ENCODE peak calls at places on chromosome 18, in eight cellular contexts. One of them, this sample, is unnamed.

GRCh38 chr18:32093106-32093511 is 1.4 kb downstream of the RNF138 start:
- DNase-seq in fibroblast of the aortic adventitia: peak; percentile 63
- DNase-seq in thoracic aorta: no peak
- DNase-seq in choroid plexus epithelial cell: peak; percentile 69
- DNase-seq in NB4: peak; percentile 65
- DNase-seq in AG04450: peak; percentile 11
- DNase-seq in AG09319: peak; percentile 22
- DNase-seq in CD4-positive, alpha-beta T cell: no peak
- DNase-seq in this sample: no peak

GRCh38 chr18:36158261-36158867 is 28.7 kb downstream of the ELP2 start:
- DNase-seq in fibroblast of the aortic adventitia: peak; percentile 80
- DNase-seq in thoracic aorta: no peak
- DNase-seq in choroid plexus epithelial cell: peak; percentile 86
- DNase-seq in NB4: no peak
- DNase-seq in AG04450: peak; percentile 63
- DNase-seq in AG09319: peak; percentile 80
- DNase-seq in CD4-positive, alpha-beta T cell: no peak
- DNase-seq in this sample: no peak

GRCh38 chr18:13481331-13481730 is 245.0 kb downstream of the FAM210A start:
- DNase-seq in fibroblast of the aortic adventitia: no peak
- DNase-seq in thoracic aorta: no peak
- DNase-seq in choroid plexus epithelial cell: no peak
- DNase-seq in NB4: no peak
- DNase-seq in AG04450: no peak
- DNase-seq in AG09319: no peak
- DNase-seq in CD4-positive, alpha-beta T cell: no peak
- DNase-seq in this sample: no peak

GRCh38 chr18:13376841-13377351 is 158.3 kb downstream of the LDLRAD4 start:
- DNase-seq in fibroblast of the aortic adventitia: no peak
- DNase-seq in thoracic aorta: no peak
- DNase-seq in choroid plexus epithelial cell: no peak
- DNase-seq in NB4: no peak
- DNase-seq in AG04450: no peak
- DNase-seq in AG09319: no peak
- DNase-seq in CD4-positive, alpha-beta T cell: peak; percentile 65
- DNase-seq in this sample: no peak

GRCh38 chr18:35143615-35144596 is 96.9 kb upstream of the ZNF397 start:
- DNase-seq in fibroblast of the aortic adventitia: peak; percentile 74
- DNase-seq in thoracic aorta: no peak
- DNase-seq in choroid plexus epithelial cell: peak; percentile 78
- DNase-seq in NB4: peak; percentile 63
- DNase-seq in AG04450: peak; percentile 21
- DNase-seq in AG09319: peak; percentile 22
- DNase-seq in CD4-positive, alpha-beta T cell: peak; percentile 18
- DNase-seq in this sample: no peak

GRCh38 chr18:74918276-74918675 is 290.7 kb downstream of the PTGR3 start:
- DNase-seq in fibroblast of the aortic adventitia: no peak
- DNase-seq in thoracic aorta: no peak
- DNase-seq in choroid plexus epithelial cell: peak; percentile 14
- DNase-seq in NB4: no peak
- DNase-seq in AG04450: no peak
- DNase-seq in AG09319: no peak
- DNase-seq in CD4-positive, alpha-beta T cell: no peak
- DNase-seq in this sample: no peak

GRCh38 chr18:54878057-54878661 is 49.9 kb downstream of the RAB27B start:
- DNase-seq in fibroblast of the aortic adventitia: no peak
- DNase-seq in thoracic aorta: no peak
- DNase-seq in choroid plexus epithelial cell: no peak
- DNase-seq in NB4: no peak
- DNase-seq in AG04450: no peak
- DNase-seq in AG09319: no peak
- DNase-seq in CD4-positive, alpha-beta T cell: no peak
- DNase-seq in this sample: no peak

GRCh38 chr18:68992719-68993482 is 195.0 kb downstream of the CCDC102B start:
- DNase-seq in fibroblast of the aortic adventitia: no peak
- DNase-seq in thoracic aorta: no peak
- DNase-seq in choroid plexus epithelial cell: no peak
- DNase-seq in NB4: no peak
- DNase-seq in AG04450: no peak
- DNase-seq in AG09319: no peak
- DNase-seq in CD4-positive, alpha-beta T cell: no peak
- DNase-seq in this sample: no peak

GRCh38 chr18:74733592-74733991 is 135.9 kb downstream of the ZNF407 start:
- DNase-seq in fibroblast of the aortic adventitia: no peak
- DNase-seq in thoracic aorta: no peak
- DNase-seq in choroid plexus epithelial cell: no peak
- DNase-seq in NB4: no peak
- DNase-seq in AG04450: no peak
- DNase-seq in AG09319: no peak
- DNase-seq in CD4-positive, alpha-beta T cell: no peak
- DNase-seq in this sample: no peak

GRCh38 chr18:56639094-56639361 is 636 bp upstream of the TXNL1 start:
- DNase-seq in fibroblast of the aortic adventitia: no peak
- DNase-seq in thoracic aorta: no peak
- DNase-seq in choroid plexus epithelial cell: no peak
- DNase-seq in NB4: no peak
- DNase-seq in AG04450: no peak
- DNase-seq in AG09319: no peak
- DNase-seq in CD4-positive, alpha-beta T cell: no peak
- DNase-seq in this sample: no peak
- TF ChIP-seq CTCF in fibroblast of the aortic adventitia: no peak
- TF ChIP-seq CTCF in thoracic aorta: no peak
- TF ChIP-seq CTCF in choroid plexus epithelial cell: no peak
- TF ChIP-seq CTCF in NB4: no peak
- TF ChIP-seq CTCF in AG04450: no peak
- TF ChIP-seq CTCF in AG09319: no peak
- TF ChIP-seq CTCF in CD4-positive, alpha-beta T cell: no peak
- TF ChIP-seq CTCF in this sample: no peak

GRCh38 chr18:45838302-45839070 is 13.0 kb downstream of the SIGLEC15 start:
- DNase-seq in fibroblast of the aortic adventitia: no peak
- DNase-seq in thoracic aorta: no peak
- DNase-seq in choroid plexus epithelial cell: no peak
- DNase-seq in NB4: no peak
- DNase-seq in AG04450: no peak
- DNase-seq in AG09319: no peak
- DNase-seq in CD4-positive, alpha-beta T cell: no peak
- DNase-seq in this sample: no peak

GRCh38 chr18:45839415-45840395 is 14.2 kb downstream of the SIGLEC15 start:
- DNase-seq in fibroblast of the aortic adventitia: peak; percentile 81
- DNase-seq in thoracic aorta: no peak
- DNase-seq in choroid plexus epithelial cell: peak; percentile 92
- DNase-seq in NB4: peak; percentile 65
- DNase-seq in AG04450: peak; percentile 65
- DNase-seq in AG09319: no peak
- DNase-seq in CD4-positive, alpha-beta T cell: no peak
- DNase-seq in this sample: no peak

GRCh38 chr18:45835057-45835634 is 9.7 kb downstream of the SIGLEC15 start:
- DNase-seq in fibroblast of the aortic adventitia: no peak
- DNase-seq in thoracic aorta: no peak
- DNase-seq in choroid plexus epithelial cell: no peak
- DNase-seq in NB4: no peak
- DNase-seq in AG04450: no peak
- DNase-seq in AG09319: no peak
- DNase-seq in CD4-positive, alpha-beta T cell: no peak
- DNase-seq in this sample: no peak

GRCh38 chr18:45836242-45837215 is 11.1 kb downstream of the SIGLEC15 start:
- DNase-seq in fibroblast of the aortic adventitia: no peak
- DNase-seq in thoracic aorta: no peak
- DNase-seq in choroid plexus epithelial cell: no peak
- DNase-seq in NB4: no peak
- DNase-seq in AG04450: no peak
- DNase-seq in AG09319: no peak
- DNase-seq in CD4-positive, alpha-beta T cell: no peak
- DNase-seq in this sample: no peak

DNA sequence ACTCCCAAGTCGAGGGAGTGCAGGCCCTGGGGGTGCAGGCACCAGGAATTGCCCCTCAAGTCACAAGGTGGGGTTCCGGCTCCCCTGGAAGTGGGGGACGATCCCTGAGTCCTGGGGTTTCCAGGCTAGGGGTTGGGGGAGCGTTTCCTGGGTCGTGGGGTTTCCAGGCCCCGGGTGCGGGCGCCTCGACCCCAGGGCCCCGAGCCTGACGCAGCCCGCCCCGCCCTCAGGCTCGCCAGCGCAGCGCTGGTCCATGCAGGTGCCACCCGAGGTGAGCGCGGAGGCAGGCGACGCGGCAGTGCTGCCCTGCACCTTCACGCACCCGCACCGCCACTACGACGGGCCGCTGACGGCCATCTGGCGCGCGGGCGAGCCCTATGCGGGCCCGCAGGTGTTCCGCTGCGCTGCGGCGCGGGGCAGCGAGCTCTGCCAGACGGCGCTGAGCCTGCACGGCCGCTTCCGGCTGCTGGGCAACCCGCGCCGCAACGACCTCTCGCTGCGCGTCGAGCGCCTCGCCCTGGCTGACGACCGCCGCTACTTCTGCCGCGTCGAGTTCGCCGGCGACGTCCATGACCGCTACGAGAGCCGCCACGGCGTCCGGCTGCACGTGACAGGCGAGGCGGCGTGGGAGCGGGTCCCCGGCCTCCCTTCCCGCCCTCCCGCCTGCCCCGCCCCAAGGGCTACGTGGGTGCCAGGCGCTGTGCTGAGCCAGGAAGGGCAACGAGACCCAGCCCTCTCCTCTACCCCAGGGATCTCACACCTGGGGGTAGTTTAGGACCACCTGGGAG is 12.0 kb downstream of the SIGLEC15 start:
- DNase-seq in fibroblast of the aortic adventitia: no peak
- DNase-seq in thoracic aorta: no peak
- DNase-seq in choroid plexus epithelial cell: peak; percentile 58
- DNase-seq in NB4: peak; percentile 76
- DNase-seq in AG04450: no peak
- DNase-seq in AG09319: no peak
- DNase-seq in CD4-positive, alpha-beta T cell: no peak
- DNase-seq in this sample: no peak
- TF ChIP-seq CTCF in fibroblast of the aortic adventitia: no peak
- TF ChIP-seq CTCF in thoracic aorta: peak; percentile 30
- TF ChIP-seq CTCF in choroid plexus epithelial cell: peak; percentile 34
- TF ChIP-seq CTCF in NB4: peak; percentile 25
- TF ChIP-seq CTCF in AG04450: peak; percentile 17
- TF ChIP-seq CTCF in AG09319: peak; percentile 17
- TF ChIP-seq CTCF in CD4-positive, alpha-beta T cell: no peak
- TF ChIP-seq CTCF in this sample: no peak

GRCh38 chr18:37210781-37211180 is 354.8 kb downstream of the CELF4 start:
- DNase-seq in fibroblast of the aortic adventitia: no peak
- DNase-seq in thoracic aorta: no peak
- DNase-seq in choroid plexus epithelial cell: no peak
- DNase-seq in NB4: no peak
- DNase-seq in AG04450: no peak
- DNase-seq in AG09319: no peak
- DNase-seq in CD4-positive, alpha-beta T cell: no peak
- DNase-seq in this sample: no peak
- TF ChIP-seq CTCF in fibroblast of the aortic adventitia: no peak
- TF ChIP-seq CTCF in thoracic aorta: no peak
- TF ChIP-seq CTCF in choroid plexus epithelial cell: no peak
- TF ChIP-seq CTCF in NB4: no peak
- TF ChIP-seq CTCF in AG04450: no peak
- TF ChIP-seq CTCF in AG09319: no peak
- TF ChIP-seq CTCF in CD4-positive, alpha-beta T cell: no peak
- TF ChIP-seq CTCF in this sample: no peak

GRCh38 chr18:58661423-58661822 is 9.8 kb upstream of the MALT1 start:
- DNase-seq in fibroblast of the aortic adventitia: peak; percentile 31
- DNase-seq in thoracic aorta: no peak
- DNase-seq in choroid plexus epithelial cell: peak; percentile 62
- DNase-seq in NB4: no peak
- DNase-seq in AG04450: no peak
- DNase-seq in AG09319: no peak
- DNase-seq in CD4-positive, alpha-beta T cell: no peak
- DNase-seq in this sample: no peak
- TF ChIP-seq CTCF in fibroblast of the aortic adventitia: peak; percentile 33
- TF ChIP-seq CTCF in thoracic aorta: no peak
- TF ChIP-seq CTCF in choroid plexus epithelial cell: peak; percentile 65
- TF ChIP-seq CTCF in NB4: no peak
- TF ChIP-seq CTCF in AG04450: peak; percentile 62
- TF ChIP-seq CTCF in AG09319: peak; percentile 37
- TF ChIP-seq CTCF in CD4-positive, alpha-beta T cell: no peak
- TF ChIP-seq CTCF in this sample: no peak

DNA sequence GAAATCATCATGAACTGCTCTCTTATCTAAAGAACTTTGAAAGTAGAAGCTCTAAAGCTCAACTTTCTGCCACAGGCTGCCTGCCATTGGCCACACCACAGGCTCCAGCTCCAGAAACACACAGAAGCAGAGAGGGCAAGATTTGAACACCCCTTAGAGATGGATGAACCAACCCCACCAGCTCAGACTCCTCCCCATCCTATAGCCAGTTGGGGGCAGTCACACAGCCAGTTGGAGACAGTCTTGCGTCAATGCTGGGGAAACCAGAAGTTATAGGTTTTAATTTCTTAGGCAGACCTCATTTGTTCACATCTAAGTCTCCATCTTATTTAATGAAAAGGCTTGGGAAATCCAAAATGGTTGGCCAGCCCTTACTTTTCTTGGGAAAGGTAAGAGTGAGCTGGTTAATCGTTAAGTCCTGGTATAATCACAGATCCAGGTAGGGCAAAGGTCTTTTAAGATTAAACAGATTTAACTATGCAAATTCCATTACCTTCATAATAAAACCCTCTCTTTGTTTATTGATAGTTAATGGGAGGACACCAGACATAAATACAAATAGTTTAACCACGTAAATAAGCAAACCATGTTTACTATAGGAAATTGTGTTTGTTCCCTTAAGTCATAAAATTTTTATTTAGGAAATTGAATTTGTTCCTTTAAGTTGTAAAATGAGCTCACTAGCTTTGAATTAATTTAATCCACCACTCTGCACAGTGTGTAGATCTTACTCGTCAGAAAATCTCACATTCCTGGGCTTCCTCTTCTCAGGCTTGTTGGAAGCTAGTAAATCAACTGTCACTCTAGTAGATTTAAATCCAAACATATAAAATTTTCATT is 28.0 kb downstream of the MRO start:
- DNase-seq in fibroblast of the aortic adventitia: no peak
- DNase-seq in thoracic aorta: no peak
- DNase-seq in choroid plexus epithelial cell: no peak
- DNase-seq in NB4: no peak
- DNase-seq in AG04450: no peak
- DNase-seq in AG09319: no peak
- DNase-seq in CD4-positive, alpha-beta T cell: no peak
- DNase-seq in this sample: no peak
- TF ChIP-seq CTCF in fibroblast of the aortic adventitia: no peak
- TF ChIP-seq CTCF in thoracic aorta: no peak
- TF ChIP-seq CTCF in choroid plexus epithelial cell: no peak
- TF ChIP-seq CTCF in NB4: no peak
- TF ChIP-seq CTCF in AG04450: no peak
- TF ChIP-seq CTCF in AG09319: no peak
- TF ChIP-seq CTCF in CD4-positive, alpha-beta T cell: no peak
- TF ChIP-seq CTCF in this sample: no peak

DNA sequence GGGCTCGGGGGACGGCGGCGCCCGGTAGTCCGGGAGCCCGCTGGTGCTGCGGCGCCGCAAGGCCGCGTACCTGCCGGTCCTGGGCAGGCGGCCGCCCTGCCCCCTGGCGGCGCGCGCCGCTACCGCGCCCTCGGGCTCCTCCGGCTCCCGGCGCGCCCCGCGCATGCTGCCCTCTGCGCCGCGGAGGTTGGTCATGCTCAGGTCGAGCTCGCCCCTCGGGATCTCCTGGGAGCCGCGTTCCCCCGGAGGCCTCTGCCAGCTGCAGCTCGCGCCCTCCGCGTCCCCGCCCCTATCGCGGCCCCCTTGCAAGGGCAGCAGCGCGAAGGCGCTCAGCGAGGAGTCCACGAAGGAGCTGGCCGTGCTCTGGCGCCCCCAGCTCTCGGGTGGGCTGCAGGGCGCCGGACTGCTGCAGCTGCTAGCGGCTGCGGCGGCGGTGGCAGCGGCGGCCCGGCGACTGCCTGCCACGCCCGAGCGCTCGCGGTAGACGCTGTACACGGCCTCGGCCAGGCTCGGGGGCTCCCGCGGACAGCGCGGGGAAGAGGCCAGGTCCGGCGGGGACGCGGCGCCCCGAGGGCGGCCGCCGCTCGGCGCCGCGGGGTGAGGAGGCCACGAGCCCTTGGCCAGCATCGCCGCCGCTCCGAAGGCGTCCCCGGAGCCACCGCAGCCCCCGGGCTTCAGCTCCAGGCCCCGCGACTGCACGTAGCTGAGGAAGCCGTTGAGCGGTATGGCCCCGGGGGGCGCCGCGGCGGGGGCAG is 4.5 kb downstream of the TMEM200C start:
- DNase-seq in fibroblast of the aortic adventitia: no peak
- DNase-seq in thoracic aorta: no peak
- DNase-seq in choroid plexus epithelial cell: no peak
- DNase-seq in NB4: no peak
- DNase-seq in AG04450: no peak
- DNase-seq in AG09319: no peak
- DNase-seq in CD4-positive, alpha-beta T cell: no peak
- DNase-seq in this sample: no peak
- TF ChIP-seq CTCF in fibroblast of the aortic adventitia: peak; percentile 15
- TF ChIP-seq CTCF in thoracic aorta: no peak
- TF ChIP-seq CTCF in choroid plexus epithelial cell: no peak
- TF ChIP-seq CTCF in NB4: no peak
- TF ChIP-seq CTCF in AG04450: peak; percentile 30
- TF ChIP-seq CTCF in AG09319: no peak
- TF ChIP-seq CTCF in CD4-positive, alpha-beta T cell: peak; percentile 6
- TF ChIP-seq CTCF in this sample: no peak

This sample was measured in omental fat pad.